ENCODE peak calls at places on chromosomes 2 and 18, in ten cellular contexts. G, H, D, R, L, E, M, B, J and V are unnamed samples.

GRCh38 chr2:118168606-118169005 is 80.3 kb downstream of the INSIG2 start:
- DNase-seq in G (no peak), H (no peak), D (no peak), R (no peak), L (no peak), E (no peak), M (no peak), B (no peak), J (no peak), V (no peak)

GRCh38 chr2:201882353-201883095 is 76.2 kb downstream of the CDK15 start:
- DNase-seq in G (peak; percentile 53), H (peak; percentile 75), D (no peak), R (no peak), L (peak; percentile 54), E (no peak), M (peak; percentile 85), B (no peak), J (no peak), V (peak; percentile 63)

GRCh38 chr2:224666951-224667553 is 49.1 kb downstream of the CCDC195 start:
- DNase-seq in G (no peak), H (no peak), D (no peak), R (no peak), L (no peak), E (no peak), M (no peak), B (no peak), J (no peak), V (no peak)

GRCh38 chr18:63199743-63200241 is 119.8 kb downstream of the BCL2 start:
- DNase-seq in G (no peak), H (no peak), D (no peak), R (no peak), L (no peak), E (no peak), M (no peak), B (no peak), J (no peak), V (no peak)

GRCh38 chr2:141386168-141386567 is 744.6 kb downstream of the LRP1B start:
- DNase-seq in G (no peak), H (no peak), D (no peak), R (no peak), L (no peak), E (no peak), M (no peak), B (no peak), J (no peak), V (no peak)

GRCh38 chr2:25453199-25453903 is 111.6 kb upstream of the DNMT3A start:
- DNase-seq in G (no peak), H (peak; percentile 48), D (no peak), R (no peak), L (no peak), E (no peak), M (no peak), B (no peak), J (no peak), V (peak; percentile 23)

GRCh38 chr18:78605255-78605654 is 374.4 kb upstream of the SALL3 start:
- DNase-seq in G (no peak), H (no peak), D (no peak), R (no peak), L (no peak), E (no peak), M (no peak), B (no peak), J (no peak), V (no peak)

GRCh38 chr18:7084080-7084765 is 33.4 kb downstream of the LAMA1 start:
- DNase-seq in G (no peak), H (peak; percentile 74), D (no peak), R (no peak), L (peak; percentile 64), E (no peak), M (no peak), B (no peak), J (no peak), V (peak; percentile 64)

GRCh38 chr2:222492683-222493082 is 68.3 kb downstream of the SGPP2 start:
- DNase-seq in G (no peak), H (no peak), D (no peak), R (no peak), L (peak; percentile 29), E (peak; percentile 52), M (no peak), B (no peak), J (peak; percentile 9), V (no peak)

GRCh38 chr18:79522451-79523220 is 126.9 kb downstream of the NFATC1 start:
- DNase-seq in G (no peak), H (no peak), D (no peak), R (no peak), L (no peak), E (peak; percentile 89), M (no peak), B (no peak), J (no peak), V (no peak)

GRCh38 chr2:3491306-3491705 is 28.0 kb downstream of the ADI1 start:
- DNase-seq in G (no peak), H (no peak), D (no peak), R (peak; percentile 27), L (no peak), E (peak; percentile 27), M (no peak), B (no peak), J (no peak), V (no peak)

GRCh38 chr18:70464343-70465114 is 175.7 kb downstream of the SOCS6 start:
- DNase-seq in G (peak; percentile 83), H (peak; percentile 85), D (no peak), R (peak; percentile 77), L (peak; percentile 78), E (peak; percentile 79), M (peak; percentile 80), B (peak; percentile 73), J (peak; percentile 75), V (peak; percentile 59)
- H3K4me3 ChIP-seq in G (peak overlapping the region; percentile 32), H (peak overlapping the region; percentile 64), D (no peak overlapping the region), R (peak overlapping the region; percentile 38), L (peak overlapping the region; percentile 26), E (peak overlapping the region; percentile 26), M (peak overlapping the region; percentile 38), B (no peak overlapping the region), J (no peak overlapping the region), V (peak overlapping the region; percentile 48)

GRCh38 chr18:10724666-10725065 is 198.8 kb downstream of the NAPG start:
- DNase-seq in G (no peak), H (no peak), D (no peak), R (no peak), L (no peak), E (no peak), M (no peak), B (no peak), J (no peak), V (no peak)

GRCh38 chr18:10727477-10727876 is 201.7 kb downstream of the NAPG start:
- DNase-seq in G (no peak), H (peak; percentile 24), D (no peak), R (no peak), L (peak; percentile 25), E (no peak), M (no peak), B (no peak), J (no peak), V (no peak)

GRCh38 chr18:10726198-10727068 is 200.6 kb downstream of the NAPG start:
- DNase-seq in G (no peak), H (no peak), D (no peak), R (no peak), L (no peak), E (no peak), M (no peak), B (no peak), J (peak; percentile 39), V (no peak)
- H3K4me3 ChIP-seq in G (no peak overlapping the region), H (no peak overlapping the region), D (peak overlapping the region; percentile 43), R (peak overlapping the region; percentile 35), L (no peak overlapping the region), E (no peak overlapping the region), M (no peak overlapping the region), B (no peak overlapping the region), J (no peak overlapping the region), V (no peak overlapping the region)

GRCh38 chr2:161710131-161710915 is 86.1 kb downstream of the SLC4A10 start:
- DNase-seq in G (no peak), H (peak; percentile 79), D (no peak), R (no peak), L (peak; percentile 0), E (no peak), M (no peak), B (no peak), J (no peak), V (peak; percentile 52)
- H3K4me3 ChIP-seq in G (no peak overlapping the region), H (peak overlapping the region; percentile 55), D (no peak overlapping the region), R (no peak overlapping the region), L (no peak overlapping the region), E (no peak overlapping the region), M (no peak overlapping the region), B (no peak overlapping the region), J (no peak overlapping the region), V (no peak overlapping the region)

GRCh38 chr2:73208258-73208657 is 5.8 kb upstream of the SMYD5 start:
- DNase-seq in G (no peak), H (no peak), D (no peak), R (no peak), L (no peak), E (no peak), M (no peak), B (no peak), J (no peak), V (no peak)

GRCh38 chr2:73205611-73206010 is 3.2 kb downstream of the NOTO start:
- DNase-seq in G (no peak), H (no peak), D (no peak), R (no peak), L (no peak), E (no peak), M (no peak), B (no peak), J (no peak), V (peak; percentile 10)

GRCh38 chr2:73203055-73203681 is 794 bp downstream of the NOTO start:
- DNase-seq in G (peak; percentile 34), H (no peak), D (no peak), R (no peak), L (peak; percentile 23), E (no peak), M (no peak), B (no peak), J (no peak), V (no peak)

GRCh38 chr2:73197579-73197978 is 4.8 kb upstream of the NOTO start:
- DNase-seq in G (no peak), H (no peak), D (no peak), R (no peak), L (no peak), E (no peak), M (no peak), B (no peak), J (no peak), V (no peak)

DNA sequence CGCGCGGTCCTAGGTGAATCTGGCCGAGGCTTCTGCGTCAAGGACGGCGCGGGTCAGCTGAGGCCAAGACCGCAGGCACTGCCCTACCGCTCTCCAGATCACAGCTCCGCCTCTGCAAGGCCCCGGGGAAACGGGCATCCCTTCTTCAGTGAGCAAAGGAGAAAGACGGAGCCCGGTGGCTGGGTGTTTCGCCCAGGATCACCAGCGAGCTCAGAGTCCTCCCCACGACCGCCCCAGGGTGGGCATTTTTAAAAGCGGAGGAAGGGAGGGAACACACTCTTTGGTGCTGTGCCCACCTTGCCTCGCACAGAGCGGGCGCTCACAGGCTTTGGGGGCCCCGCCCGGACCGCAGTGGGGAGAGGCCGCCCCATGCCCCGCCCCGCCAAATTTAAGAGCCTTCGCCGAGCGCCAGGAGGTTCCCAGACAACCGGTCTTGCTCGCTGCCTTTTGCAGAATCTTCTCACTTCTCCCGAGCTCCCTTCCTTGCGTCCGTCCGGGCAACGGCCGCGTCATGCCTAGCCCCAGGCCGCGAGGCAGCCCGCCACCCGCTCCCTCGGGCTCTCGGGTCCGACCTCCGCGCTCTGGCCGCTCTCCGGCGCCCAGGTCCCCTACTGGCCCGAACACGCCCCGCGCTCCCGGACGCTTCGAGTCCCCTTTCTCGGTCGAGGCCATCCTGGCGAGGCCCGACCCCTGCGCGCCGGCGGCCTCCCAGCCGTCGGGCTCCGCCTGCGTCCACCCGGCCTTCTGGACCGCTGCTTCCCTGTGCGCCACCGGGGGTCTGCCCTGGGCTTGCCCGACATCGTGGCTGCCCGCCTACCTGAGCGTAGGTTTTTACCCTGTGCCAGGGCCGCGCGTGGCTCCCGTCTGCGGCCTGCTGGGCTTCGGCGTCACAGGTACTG is at the start of gene NOTO:
- DNase-seq in G (peak; percentile 63), H (peak; percentile 39), D (no peak), R (no peak), L (peak; percentile 25), E (no peak), M (no peak), B (no peak), J (peak; percentile 21), V (no peak)
- H3K4me3 ChIP-seq in G (peak within 1 kb of the TSS; percentile 31), H (peak within 1 kb of the TSS; percentile 40), D (peak within 1 kb of the TSS; percentile 14), R (peak within 1 kb of the TSS; percentile 44), L (no peak within 1 kb of the TSS), E (peak within 1 kb of the TSS; percentile 14), M (no peak within 1 kb of the TSS), B (no peak within 1 kb of the TSS), J (no peak within 1 kb of the TSS), V (no peak within 1 kb of the TSS)